ENCODE peak calls at places on chromosomes 13 and 19, in seven cellular contexts. F is stimulated activated CD4-positive, alpha-beta T cell treated with anti-CD3 and anti-CD28 coated beads, Interleukin-1b, Interleukin-23, amount 100 ng/mL, for 1 hour; E is HT-29; D is activated naive CD8-positive, alpha-beta T cell treated with anti-CD3 and anti-CD28 coated beads, Interleukin-2, amount 50 U/mL, for 24 hours; L is glutamatergic neuron; S is testis; R is activated CD8-positive, alpha-beta memory T cell treated with anti-CD3 and anti-CD28 coated beads for 4 hours. Q is an unnamed sample.

GRCh38 chr13:110396476-110396875 is 89.4 kb downstream of the COL4A2 start:
- DNase-seq in R (no peak), L (no peak), S (no peak), E (no peak), F (no peak), D (no peak), Q (no peak)

GRCh38 chr13:73803997-73804396 is 330.2 kb downstream of the KLF12 start:
- DNase-seq in F (no peak), D (no peak), E (peak; percentile 10), R (no peak), L (no peak), S (no peak), Q (no peak)

GRCh38 chr13:111622051-111622531 is 301.6 kb downstream of the TEX29 start:
- DNase-seq in F (no peak), L (no peak), E (no peak), D (no peak), R (no peak), S (no peak), Q (no peak)

GRCh38 chr19:791605-792360 is 5.5 kb upstream of the PTBP1 start:
- DNase-seq in F (no peak), D (no peak), E (no peak), L (no peak), R (no peak), S (no peak), Q (no peak)

GRCh38 chr13:25874907-25875306 is 176.9 kb downstream of the SHISA2 start:
- DNase-seq in R (peak; percentile 25), E (no peak), S (no peak), D (peak; percentile 62), F (no peak), L (no peak), Q (no peak)

GRCh38 chr13:51801631-51802099 is 2.3 kb downstream of the DHRS12 start:
- DNase-seq in L (no peak), S (peak; percentile 84), E (peak; percentile 87), F (no peak), R (no peak), D (no peak), Q (peak; percentile 27)

GRCh38 chr13:110758195-110758594 is 44.7 kb downstream of the ING1 start:
- DNase-seq in D (no peak), F (no peak), S (no peak), R (no peak), L (no peak), E (no peak), Q (no peak)

GRCh38 chr19:52200044-52200443 is 10.2 kb downstream of the PPP2R1A start:
- DNase-seq in E (no peak), R (no peak), D (no peak), L (no peak), S (peak; percentile 18), F (no peak), Q (no peak)

GRCh38 chr19:5665781-5666513 is 14.4 kb downstream of the MICOS13 start:
- DNase-seq in D (no peak), R (no peak), F (no peak), L (no peak), S (no peak), E (peak; percentile 32), Q (peak; percentile 39)

GRCh38 chr13:52454459-52454824 is 836 bp upstream of the CKAP2 start:
- DNase-seq in S (no peak), F (no peak), D (no peak), E (peak; percentile 47), R (no peak), L (no peak), Q (peak; percentile 19)

GRCh38 chr13:24860775-24861174 is 96.8 kb downstream of the RNF17 start:
- DNase-seq in F (no peak), E (no peak), S (no peak), L (no peak), R (no peak), D (no peak), Q (no peak)

GRCh38 chr19:57348136-57348535 is 2.9 kb upstream of the ZNF304 start:
- DNase-seq in R (no peak), F (no peak), L (no peak), S (no peak), E (no peak), D (no peak), Q (no peak)

GRCh38 chr19:15328312-15328711 is 4.0 kb downstream of the BRD4 start:
- DNase-seq in S (peak; percentile 41), E (no peak), D (no peak), F (no peak), L (no peak), R (no peak), Q (no peak)

GRCh38 chr19:17944301-17944700 is 11.5 kb downstream of the CCDC124 start:
- DNase-seq in S (no peak), D (no peak), E (no peak), L (no peak), F (no peak), R (no peak), Q (no peak)

GRCh38 chr13:48533986-48534600 is 1.2 kb upstream of the RCBTB2 start:
- DNase-seq in D (no peak), R (no peak), L (no peak), F (no peak), E (no peak), S (no peak), Q (no peak)

GRCh38 chr13:23822252-23822824 is 66.9 kb downstream of the MIPEP start:
- DNase-seq in L (no peak), E (no peak), D (no peak), S (no peak), R (no peak), F (no peak), Q (no peak)

GRCh38 chr19:12075538-12076139 is 11.1 kb downstream of the ZNF844 start:
- DNase-seq in L (no peak), D (no peak), S (no peak), E (no peak), R (no peak), F (no peak), Q (no peak)

GRCh38 chr13:93776936-93777335 is 550.3 kb downstream of the GPC6 start:
- DNase-seq in D (no peak), R (no peak), S (no peak), L (no peak), F (no peak), E (no peak), Q (no peak)

GRCh38 chr13:78193853-78194252 is 275.2 kb upstream of the EDNRB start:
- DNase-seq in L (no peak), S (no peak), E (no peak), F (no peak), D (no peak), R (no peak), Q (no peak)

GRCh38 chr19:32802840-32803239 is 66.7 kb downstream of the SLC7A9 start:
- DNase-seq in R (no peak), L (no peak), E (no peak), D (no peak), S (no peak), F (no peak), Q (no peak)

GRCh38 chr13:111243981-111244380 is 76.5 kb upstream of the TEX29 start:
- DNase-seq in F (no peak), D (no peak), S (no peak), L (no peak), R (no peak), E (no peak), Q (no peak)

GRCh38 chr13:99565478-99566124 is 64.3 kb downstream of the TM9SF2 start:
- DNase-seq in F (no peak), L (no peak), R (no peak), E (no peak), D (no peak), S (no peak), Q (no peak)

GRCh38 chr13:44815507-44816074 is 173.7 kb downstream of the NUFIP1 start:
- DNase-seq in E (peak; percentile 67), F (no peak), S (peak; percentile 32), L (no peak), D (peak; percentile 7), R (no peak), Q (peak; percentile 34)

GRCh38 chr13:77061362-77061761 is 34.4 kb upstream of the FBXL3 start:
- DNase-seq in R (no peak), D (no peak), E (no peak), L (no peak), F (no peak), S (no peak), Q (no peak)

GRCh38 chr13:96082640-96083039 is 7.3 kb upstream of the HS6ST3 start:
- DNase-seq in F (no peak), E (no peak), L (no peak), R (no peak), D (no peak), S (no peak), Q (no peak)

GRCh38 chr19:2887391-2887914 is 13.3 kb upstream of the ZNF57 start:
- DNase-seq in L (no peak), E (peak; percentile 87), D (no peak), S (peak; percentile 32), R (no peak), F (no peak), Q (peak; percentile 83)

GRCh38 chr19:43711751-43712355 is 4.0 kb upstream of the IRGC start:
- DNase-seq in R (no peak), F (no peak), E (no peak), D (no peak), L (no peak), S (no peak), Q (no peak)

GRCh38 chr19:33199441-33200265 is 5.5 kb downstream of the LRP3 start:
- DNase-seq in R (no peak), L (no peak), F (no peak), D (no peak), E (no peak), S (no peak), Q (no peak)

GRCh38 chr19:7856277-7856581 is 18.0 kb downstream of the PRR36 start:
- DNase-seq in R (no peak), L (no peak), D (no peak), S (no peak), E (no peak), F (no peak), Q (no peak)

GRCh38 chr19:752652-753517 is 2.0 kb downstream of the MISP start:
- DNase-seq in R (no peak), F (no peak), L (peak; percentile 64), E (peak; percentile 89), D (no peak), S (no peak), Q (no peak)

Q was measured in SK-MEL-5.